ENCODE peak calls at places on chromosomes 5 and 9, in five cellular contexts. One of them, this sample, is unnamed.

GRCh38 chr9:6433405-6433804 is 20.4 kb downstream of the UHRF2 start:
- DNase-seq in tibial nerve: no peak
- DNase-seq in CD4-positive, alpha-beta T cell: no peak
- DNase-seq in AG04450: no peak
- DNase-seq in pancreas: no peak
- DNase-seq in this sample: no peak

GRCh38 chr9:105216440-105217178 is 27.8 kb upstream of the SLC44A1 start:
- DNase-seq in tibial nerve: no peak
- DNase-seq in CD4-positive, alpha-beta T cell: no peak
- DNase-seq in AG04450: no peak
- DNase-seq in pancreas: no peak
- DNase-seq in this sample: no peak

GRCh38 chr9:108838017-108838416 is 17.8 kb downstream of the ACTL7B start:
- DNase-seq in tibial nerve: no peak
- DNase-seq in CD4-positive, alpha-beta T cell: no peak
- DNase-seq in AG04450: no peak
- DNase-seq in pancreas: no peak
- DNase-seq in this sample: no peak

GRCh38 chr5:113147088-113147487 is 170.5 kb downstream of the DCP2 start:
- DNase-seq in tibial nerve: no peak
- DNase-seq in CD4-positive, alpha-beta T cell: no peak
- DNase-seq in AG04450: peak; percentile 85
- DNase-seq in pancreas: no peak
- DNase-seq in this sample: no peak

GRCh38 chr5:54415896-54416640 is 39.4 kb upstream of the HSPB3 start:
- DNase-seq in tibial nerve: no peak
- DNase-seq in CD4-positive, alpha-beta T cell: no peak
- DNase-seq in AG04450: no peak
- DNase-seq in pancreas: no peak
- DNase-seq in this sample: no peak

GRCh38 chr9:89421595-89421994 is 76.3 kb downstream of the SEMA4D start:
- DNase-seq in tibial nerve: no peak
- DNase-seq in CD4-positive, alpha-beta T cell: no peak
- DNase-seq in AG04450: no peak
- DNase-seq in pancreas: no peak
- DNase-seq in this sample: no peak

GRCh38 chr9:86674475-86674874 is 272.8 kb downstream of the GAS1 start:
- DNase-seq in tibial nerve: no peak
- DNase-seq in CD4-positive, alpha-beta T cell: no peak
- DNase-seq in AG04450: no peak
- DNase-seq in pancreas: no peak
- DNase-seq in this sample: no peak

GRCh38 chr5:148967783-148968182 is 95.1 kb downstream of the SH3TC2 start:
- DNase-seq in tibial nerve: no peak
- DNase-seq in CD4-positive, alpha-beta T cell: no peak
- DNase-seq in AG04450: no peak
- DNase-seq in pancreas: no peak
- DNase-seq in this sample: no peak

GRCh38 chr9:135379540-135380267 is 99.9 kb upstream of the PPP1R26 start:
- DNase-seq in tibial nerve: no peak
- DNase-seq in CD4-positive, alpha-beta T cell: no peak
- DNase-seq in AG04450: no peak
- DNase-seq in pancreas: no peak
- DNase-seq in this sample: no peak

GRCh38 chr5:14400085-14400484 is 181.5 kb upstream of the OTULINL start:
- DNase-seq in tibial nerve: no peak
- DNase-seq in CD4-positive, alpha-beta T cell: no peak
- DNase-seq in AG04450: no peak
- DNase-seq in pancreas: no peak
- DNase-seq in this sample: no peak

GRCh38 chr5:38872826-38873225 is 27.0 kb downstream of the OSMR start:
- DNase-seq in tibial nerve: no peak
- DNase-seq in CD4-positive, alpha-beta T cell: no peak
- DNase-seq in AG04450: no peak
- DNase-seq in pancreas: no peak
- DNase-seq in this sample: no peak

GRCh38 chr9:109118802-109119438 is 827 bp downstream of the TMEM245 start:
- DNase-seq in tibial nerve: no peak
- DNase-seq in CD4-positive, alpha-beta T cell: no peak
- DNase-seq in AG04450: no peak
- DNase-seq in pancreas: no peak
- DNase-seq in this sample: peak; percentile 38

GRCh38 chr5:37886207-37886905 is 46.5 kb upstream of the GDNF start:
- DNase-seq in tibial nerve: no peak
- DNase-seq in CD4-positive, alpha-beta T cell: no peak
- DNase-seq in AG04450: no peak
- DNase-seq in pancreas: no peak
- DNase-seq in this sample: no peak

GRCh38 chr5:132270345-132270685 is 12.8 kb downstream of the PDLIM4 start:
- DNase-seq in tibial nerve: no peak
- DNase-seq in CD4-positive, alpha-beta T cell: no peak
- DNase-seq in AG04450: no peak
- DNase-seq in pancreas: peak; percentile 9
- DNase-seq in this sample: no peak

GRCh38 chr5:146564036-146564762 is 48.2 kb upstream of the GPR151 start:
- DNase-seq in tibial nerve: no peak
- DNase-seq in CD4-positive, alpha-beta T cell: no peak
- DNase-seq in AG04450: no peak
- DNase-seq in pancreas: no peak
- DNase-seq in this sample: no peak

GRCh38 chr5:74833537-74834266 is 32.5 kb downstream of the FAM169A start:
- DNase-seq in tibial nerve: no peak
- DNase-seq in CD4-positive, alpha-beta T cell: no peak
- DNase-seq in AG04450: no peak
- DNase-seq in pancreas: no peak
- DNase-seq in this sample: no peak

GRCh38 chr5:143806568-143806967 is 5.4 kb upstream of the HMHB1 start:
- DNase-seq in tibial nerve: no peak
- DNase-seq in CD4-positive, alpha-beta T cell: no peak
- DNase-seq in AG04450: no peak
- DNase-seq in pancreas: no peak
- DNase-seq in this sample: no peak

GRCh38 chr9:127846451-127847154 is 7.9 kb downstream of the ENG start:
- DNase-seq in tibial nerve: no peak
- DNase-seq in CD4-positive, alpha-beta T cell: no peak
- DNase-seq in AG04450: no peak
- DNase-seq in pancreas: peak; percentile 17
- DNase-seq in this sample: no peak

GRCh38 chr5:96209829-96210228 is 223.2 kb downstream of the PCSK1 start:
- DNase-seq in tibial nerve: no peak
- DNase-seq in CD4-positive, alpha-beta T cell: no peak
- DNase-seq in AG04450: peak; percentile 16
- DNase-seq in pancreas: no peak
- DNase-seq in this sample: no peak

GRCh38 chr5:138170299-138170698 is 8.1 kb downstream of the BRD8 start:
- DNase-seq in tibial nerve: no peak
- DNase-seq in CD4-positive, alpha-beta T cell: no peak
- DNase-seq in AG04450: no peak
- DNase-seq in pancreas: no peak
- DNase-seq in this sample: no peak

GRCh38 chr9:89407070-89407469 is 88.8 kb downstream of the SECISBP2 start:
- DNase-seq in tibial nerve: no peak
- DNase-seq in CD4-positive, alpha-beta T cell: no peak
- DNase-seq in AG04450: no peak
- DNase-seq in pancreas: no peak
- DNase-seq in this sample: no peak

GRCh38 chr9:69745716-69746538 is 13.9 kb downstream of the PTAR1 start:
- DNase-seq in tibial nerve: no peak
- DNase-seq in CD4-positive, alpha-beta T cell: no peak
- DNase-seq in AG04450: no peak
- DNase-seq in pancreas: no peak
- DNase-seq in this sample: no peak
- TF ChIP-seq CTCF in tibial nerve: no peak
- TF ChIP-seq CTCF in CD4-positive, alpha-beta T cell: no peak
- TF ChIP-seq CTCF in AG04450: peak; percentile 45
- TF ChIP-seq CTCF in pancreas: no peak
- TF ChIP-seq CTCF in this sample: no peak

GRCh38 chr5:91272858-91273257 is 110.3 kb downstream of the ARRDC3 start:
- DNase-seq in tibial nerve: no peak
- DNase-seq in CD4-positive, alpha-beta T cell: no peak
- DNase-seq in AG04450: no peak
- DNase-seq in pancreas: no peak
- DNase-seq in this sample: no peak
- H3K27ac ChIP-seq in tibial nerve: no peak overlapping the region
- H3K27ac ChIP-seq in CD4-positive, alpha-beta T cell: no peak overlapping the region
- H3K27ac ChIP-seq in AG04450: no peak overlapping the region
- H3K27ac ChIP-seq in pancreas: no peak overlapping the region
- H3K27ac ChIP-seq in this sample: no peak overlapping the region

GRCh38 chr5:66138572-66139116 is 5.5 kb upstream of the SREK1 start:
- DNase-seq in tibial nerve: no peak
- DNase-seq in CD4-positive, alpha-beta T cell: no peak
- DNase-seq in AG04450: no peak
- DNase-seq in pancreas: no peak
- DNase-seq in this sample: no peak
- H3K9me3 ChIP-seq in tibial nerve: no peaks in the 10 kb centered on the region
- H3K9me3 ChIP-seq in CD4-positive, alpha-beta T cell: no peaks in the 10 kb centered on the region
- H3K9me3 ChIP-seq in AG04450: no peaks in the 10 kb centered on the region
- H3K9me3 ChIP-seq in pancreas: no peaks in the 10 kb centered on the region
- H3K9me3 ChIP-seq in this sample: no peaks in the 10 kb centered on the region

DNA sequence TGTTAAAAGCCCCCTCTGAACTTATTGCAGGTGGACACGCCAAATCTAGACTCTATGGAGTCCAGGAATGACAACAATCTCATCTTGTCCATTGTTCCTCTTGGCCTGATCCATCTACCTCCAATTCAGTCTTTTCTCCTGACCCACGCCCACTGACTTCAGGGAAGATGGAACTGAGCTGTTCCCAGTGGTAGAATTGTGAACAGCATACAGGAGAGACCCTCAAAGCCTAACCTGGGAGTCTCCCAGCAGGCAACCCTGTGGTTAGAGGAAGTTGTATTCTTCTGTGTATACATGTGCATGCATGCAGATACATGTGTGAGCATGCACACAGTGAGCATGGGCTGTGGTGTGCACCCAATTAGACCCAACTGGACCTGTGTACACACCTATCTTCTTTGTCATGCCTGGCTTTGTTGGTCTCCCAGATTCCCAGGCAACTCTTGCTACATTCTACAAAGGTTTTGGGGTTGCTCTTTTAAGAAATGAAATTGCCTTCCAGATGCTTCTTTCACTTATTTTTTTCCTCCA is 286.0 kb downstream of the ZSWIM6 start:
- DNase-seq in tibial nerve: no peak
- DNase-seq in CD4-positive, alpha-beta T cell: no peak
- DNase-seq in AG04450: no peak
- DNase-seq in pancreas: no peak
- DNase-seq in this sample: no peak
- TF ChIP-seq CTCF in tibial nerve: no peak
- TF ChIP-seq CTCF in CD4-positive, alpha-beta T cell: no peak
- TF ChIP-seq CTCF in AG04450: no peak
- TF ChIP-seq CTCF in pancreas: no peak
- TF ChIP-seq CTCF in this sample: no peak

GRCh38 chr5:4361626-4362281 is 766.1 kb downstream of the IRX1 start:
- DNase-seq in tibial nerve: no peak
- DNase-seq in CD4-positive, alpha-beta T cell: no peak
- DNase-seq in AG04450: no peak
- DNase-seq in pancreas: no peak
- DNase-seq in this sample: no peak

GRCh38 chr5:4362411-4362810 is 766.8 kb downstream of the IRX1 start:
- DNase-seq in tibial nerve: no peak
- DNase-seq in CD4-positive, alpha-beta T cell: no peak
- DNase-seq in AG04450: no peak
- DNase-seq in pancreas: no peak
- DNase-seq in this sample: no peak

GRCh38 chr5:4359847-4360246 is 764.2 kb downstream of the IRX1 start:
- DNase-seq in tibial nerve: no peak
- DNase-seq in CD4-positive, alpha-beta T cell: no peak
- DNase-seq in AG04450: no peak
- DNase-seq in pancreas: no peak
- DNase-seq in this sample: no peak

GRCh38 chr5:4366628-4367027 is 771.0 kb downstream of the IRX1 start:
- DNase-seq in tibial nerve: no peak
- DNase-seq in CD4-positive, alpha-beta T cell: no peak
- DNase-seq in AG04450: no peak
- DNase-seq in pancreas: no peak
- DNase-seq in this sample: no peak

GRCh38 chr5:4363045-4363444 is 767.4 kb downstream of the IRX1 start:
- DNase-seq in tibial nerve: no peak
- DNase-seq in CD4-positive, alpha-beta T cell: no peak
- DNase-seq in AG04450: no peak
- DNase-seq in pancreas: no peak
- DNase-seq in this sample: no peak
- H3K27ac ChIP-seq in tibial nerve: no peak overlapping the region
- H3K27ac ChIP-seq in CD4-positive, alpha-beta T cell: no peak overlapping the region
- H3K27ac ChIP-seq in AG04450: no peak overlapping the region
- H3K27ac ChIP-seq in pancreas: no peak overlapping the region
- H3K27ac ChIP-seq in this sample: no peak overlapping the region

GRCh38 chr5:141421489-141421855 is 621 bp downstream of the PCDHGA11 start:
- DNase-seq in tibial nerve: no peak
- DNase-seq in CD4-positive, alpha-beta T cell: no peak
- DNase-seq in AG04450: no peak
- DNase-seq in pancreas: no peak
- DNase-seq in this sample: no peak

GRCh38 chr5:141427783-141428426 is 2.4 kb upstream of the PCDHGA12 start:
- DNase-seq in tibial nerve: no peak
- DNase-seq in CD4-positive, alpha-beta T cell: no peak
- DNase-seq in AG04450: no peak
- DNase-seq in pancreas: no peak
- DNase-seq in this sample: no peak

GRCh38 chr5:141419074-141419880 is 1.6 kb upstream of the PCDHGA11 start:
- DNase-seq in tibial nerve: no peak
- DNase-seq in CD4-positive, alpha-beta T cell: no peak
- DNase-seq in AG04450: no peak
- DNase-seq in pancreas: no peak
- DNase-seq in this sample: no peak

GRCh38 chr5:141420855-141421488 is at the start of gene PCDHGA11:
- DNase-seq in tibial nerve: peak; percentile 53
- DNase-seq in CD4-positive, alpha-beta T cell: no peak
- DNase-seq in AG04450: no peak
- DNase-seq in pancreas: no peak
- DNase-seq in this sample: no peak

GRCh38 chr5:141422742-141423291 is 2.0 kb downstream of the PCDHGA11 start:
- DNase-seq in tibial nerve: no peak
- DNase-seq in CD4-positive, alpha-beta T cell: no peak
- DNase-seq in AG04450: no peak
- DNase-seq in pancreas: no peak
- DNase-seq in this sample: no peak
- H3K9me3 ChIP-seq in tibial nerve: peaks cover 6% of the 10 kb centered on the region
- H3K9me3 ChIP-seq in CD4-positive, alpha-beta T cell: peaks cover 67% of the 10 kb centered on the region
- H3K9me3 ChIP-seq in AG04450: peaks cover 71% of the 10 kb centered on the region
- H3K9me3 ChIP-seq in pancreas: peaks cover 20% of the 10 kb centered on the region
- H3K9me3 ChIP-seq in this sample: peaks cover 5% of the 10 kb centered on the region

DNA sequence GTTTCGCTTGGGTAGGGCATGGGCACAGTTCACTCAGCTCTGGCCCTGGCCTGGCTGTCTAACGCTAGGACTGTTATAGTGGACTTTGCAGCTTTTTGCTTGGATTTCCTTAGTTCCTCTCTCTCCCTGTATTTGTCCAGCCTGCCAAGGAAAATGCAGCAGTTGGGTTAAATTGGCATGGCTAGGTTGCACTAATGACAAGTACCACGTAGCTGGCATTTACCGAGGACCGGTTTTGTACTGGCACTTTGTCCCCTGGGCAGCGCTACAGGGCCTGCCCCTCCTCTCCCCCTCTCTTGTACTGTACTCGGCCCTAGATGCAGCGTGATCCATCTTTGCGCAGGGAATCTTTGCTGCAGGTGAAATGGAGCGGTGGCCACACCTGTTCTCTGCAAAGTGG is 2.4 kb downstream of the WDR5 start:
- DNase-seq in tibial nerve: no peak
- DNase-seq in CD4-positive, alpha-beta T cell: no peak
- DNase-seq in AG04450: no peak
- DNase-seq in pancreas: no peak
- DNase-seq in this sample: no peak
- TF ChIP-seq CTCF in tibial nerve: no peak
- TF ChIP-seq CTCF in CD4-positive, alpha-beta T cell: no peak
- TF ChIP-seq CTCF in AG04450: no peak
- TF ChIP-seq CTCF in pancreas: no peak
- TF ChIP-seq CTCF in this sample: no peak

This sample was measured in lung.